ENCODE peak calls at places on chromosomes 16 and 17, in eight cellular contexts. One of them, this sample, is unnamed.

GRCh38 chr16:69049146-69049545 is 56.3 kb upstream of the HAS3 start:
- DNase-seq in cardiac muscle cell: no peak
- DNase-seq in mucosa of descending colon: no peak
- DNase-seq in fibroblast of pulmonary artery: peak; percentile 68
- DNase-seq in neural crest cell: no peak
- DNase-seq in IMR-90: peak; percentile 80
- DNase-seq in PC-9: no peak
- DNase-seq in activated CD8-positive, alpha-beta T cell treated with anti-CD3 and anti-CD28 coated beads for 36 hours: no peak
- DNase-seq in this sample: no peak

GRCh38 chr16:23999663-24000062 is 163.9 kb downstream of the PRKCB start:
- DNase-seq in PC-9: no peak
- DNase-seq in neural crest cell: no peak
- DNase-seq in cardiac muscle cell: no peak
- DNase-seq in activated CD8-positive, alpha-beta T cell treated with anti-CD3 and anti-CD28 coated beads for 36 hours: peak; percentile 91
- DNase-seq in fibroblast of pulmonary artery: no peak
- DNase-seq in mucosa of descending colon: no peak
- DNase-seq in IMR-90: no peak
- DNase-seq in this sample: peak; percentile 34

GRCh38 chr16:12959072-12959471 is 57.7 kb downstream of the SHISA9 start:
- DNase-seq in fibroblast of pulmonary artery: no peak
- DNase-seq in activated CD8-positive, alpha-beta T cell treated with anti-CD3 and anti-CD28 coated beads for 36 hours: no peak
- DNase-seq in mucosa of descending colon: no peak
- DNase-seq in PC-9: no peak
- DNase-seq in IMR-90: no peak
- DNase-seq in cardiac muscle cell: no peak
- DNase-seq in neural crest cell: no peak
- DNase-seq in this sample: no peak

GRCh38 chr16:1556254-1556653 is 22.8 kb downstream of the TMEM204 start:
- DNase-seq in mucosa of descending colon: no peak
- DNase-seq in fibroblast of pulmonary artery: no peak
- DNase-seq in PC-9: peak; percentile 6
- DNase-seq in activated CD8-positive, alpha-beta T cell treated with anti-CD3 and anti-CD28 coated beads for 36 hours: no peak
- DNase-seq in IMR-90: no peak
- DNase-seq in cardiac muscle cell: no peak
- DNase-seq in neural crest cell: no peak
- DNase-seq in this sample: no peak

GRCh38 chr16:11035096-11035495 is 90.7 kb downstream of the CLEC16A start:
- DNase-seq in activated CD8-positive, alpha-beta T cell treated with anti-CD3 and anti-CD28 coated beads for 36 hours: no peak
- DNase-seq in cardiac muscle cell: no peak
- DNase-seq in neural crest cell: no peak
- DNase-seq in IMR-90: no peak
- DNase-seq in mucosa of descending colon: no peak
- DNase-seq in fibroblast of pulmonary artery: no peak
- DNase-seq in PC-9: no peak
- DNase-seq in this sample: no peak

GRCh38 chr17:71828182-71828596 is 292.6 kb upstream of the SOX9 start:
- DNase-seq in PC-9: no peak
- DNase-seq in IMR-90: peak; percentile 2
- DNase-seq in neural crest cell: peak; percentile 49
- DNase-seq in activated CD8-positive, alpha-beta T cell treated with anti-CD3 and anti-CD28 coated beads for 36 hours: no peak
- DNase-seq in fibroblast of pulmonary artery: no peak
- DNase-seq in cardiac muscle cell: peak; percentile 5
- DNase-seq in mucosa of descending colon: no peak
- DNase-seq in this sample: no peak

GRCh38 chr16:68066763-68067162 is 18.4 kb upstream of the NFATC3 start:
- DNase-seq in fibroblast of pulmonary artery: no peak
- DNase-seq in PC-9: no peak
- DNase-seq in IMR-90: no peak
- DNase-seq in mucosa of descending colon: no peak
- DNase-seq in neural crest cell: no peak
- DNase-seq in cardiac muscle cell: no peak
- DNase-seq in activated CD8-positive, alpha-beta T cell treated with anti-CD3 and anti-CD28 coated beads for 36 hours: no peak
- DNase-seq in this sample: no peak

GRCh38 chr17:4576729-4577322 is 7.5 kb upstream of the SMTNL2 start:
- DNase-seq in mucosa of descending colon: no peak
- DNase-seq in activated CD8-positive, alpha-beta T cell treated with anti-CD3 and anti-CD28 coated beads for 36 hours: no peak
- DNase-seq in fibroblast of pulmonary artery: no peak
- DNase-seq in PC-9: no peak
- DNase-seq in IMR-90: no peak
- DNase-seq in cardiac muscle cell: peak; percentile 86
- DNase-seq in neural crest cell: peak; percentile 77
- DNase-seq in this sample: no peak

GRCh38 chr16:4393243-4393606 is 21.6 kb downstream of the VASN start:
- DNase-seq in cardiac muscle cell: no peak
- DNase-seq in IMR-90: no peak
- DNase-seq in activated CD8-positive, alpha-beta T cell treated with anti-CD3 and anti-CD28 coated beads for 36 hours: no peak
- DNase-seq in fibroblast of pulmonary artery: no peak
- DNase-seq in mucosa of descending colon: no peak
- DNase-seq in neural crest cell: no peak
- DNase-seq in PC-9: peak; percentile 88
- DNase-seq in this sample: no peak

GRCh38 chr17:58370716-58371115 is 18.7 kb upstream of the SUPT4H1 start:
- DNase-seq in fibroblast of pulmonary artery: no peak
- DNase-seq in neural crest cell: no peak
- DNase-seq in mucosa of descending colon: no peak
- DNase-seq in cardiac muscle cell: no peak
- DNase-seq in IMR-90: no peak
- DNase-seq in PC-9: no peak
- DNase-seq in activated CD8-positive, alpha-beta T cell treated with anti-CD3 and anti-CD28 coated beads for 36 hours: no peak
- DNase-seq in this sample: no peak

GRCh38 chr16:52578829-52579193 is 31.9 kb upstream of the TOX3 start:
- DNase-seq in mucosa of descending colon: no peak
- DNase-seq in IMR-90: no peak
- DNase-seq in cardiac muscle cell: no peak
- DNase-seq in fibroblast of pulmonary artery: no peak
- DNase-seq in activated CD8-positive, alpha-beta T cell treated with anti-CD3 and anti-CD28 coated beads for 36 hours: no peak
- DNase-seq in PC-9: no peak
- DNase-seq in neural crest cell: no peak
- DNase-seq in this sample: no peak

GRCh38 chr17:48378238-48378637 is 51.8 kb downstream of the SKAP1 start:
- DNase-seq in neural crest cell: no peak
- DNase-seq in fibroblast of pulmonary artery: no peak
- DNase-seq in mucosa of descending colon: no peak
- DNase-seq in IMR-90: no peak
- DNase-seq in PC-9: no peak
- DNase-seq in activated CD8-positive, alpha-beta T cell treated with anti-CD3 and anti-CD28 coated beads for 36 hours: no peak
- DNase-seq in cardiac muscle cell: no peak
- DNase-seq in this sample: no peak

GRCh38 chr16:50718061-50718760 is 23.7 kb upstream of the CYLD start:
- DNase-seq in neural crest cell: no peak
- DNase-seq in PC-9: no peak
- DNase-seq in IMR-90: peak; percentile 36
- DNase-seq in activated CD8-positive, alpha-beta T cell treated with anti-CD3 and anti-CD28 coated beads for 36 hours: no peak
- DNase-seq in mucosa of descending colon: no peak
- DNase-seq in cardiac muscle cell: no peak
- DNase-seq in fibroblast of pulmonary artery: peak; percentile 41
- DNase-seq in this sample: no peak

GRCh38 chr16:9854665-9855064 is 327.6 kb downstream of the GRIN2A start:
- DNase-seq in PC-9: no peak
- DNase-seq in cardiac muscle cell: no peak
- DNase-seq in mucosa of descending colon: no peak
- DNase-seq in fibroblast of pulmonary artery: peak; percentile 24
- DNase-seq in neural crest cell: no peak
- DNase-seq in activated CD8-positive, alpha-beta T cell treated with anti-CD3 and anti-CD28 coated beads for 36 hours: no peak
- DNase-seq in IMR-90: no peak
- DNase-seq in this sample: no peak

GRCh38 chr17:3513305-3514035 is 37.7 kb downstream of the ASPA start:
- DNase-seq in mucosa of descending colon: no peak
- DNase-seq in PC-9: no peak
- DNase-seq in fibroblast of pulmonary artery: no peak
- DNase-seq in activated CD8-positive, alpha-beta T cell treated with anti-CD3 and anti-CD28 coated beads for 36 hours: no peak
- DNase-seq in cardiac muscle cell: no peak
- DNase-seq in neural crest cell: no peak
- DNase-seq in IMR-90: no peak
- DNase-seq in this sample: no peak

GRCh38 chr17:72004476-72005331 is 116.1 kb upstream of the SOX9 start:
- DNase-seq in PC-9: no peak
- DNase-seq in cardiac muscle cell: peak; percentile 12
- DNase-seq in activated CD8-positive, alpha-beta T cell treated with anti-CD3 and anti-CD28 coated beads for 36 hours: no peak
- DNase-seq in IMR-90: no peak
- DNase-seq in fibroblast of pulmonary artery: no peak
- DNase-seq in mucosa of descending colon: no peak
- DNase-seq in neural crest cell: no peak
- DNase-seq in this sample: peak; percentile 18

GRCh38 chr17:61997649-61998048 is 67.4 kb downstream of the MED13 start:
- DNase-seq in cardiac muscle cell: no peak
- DNase-seq in fibroblast of pulmonary artery: peak; percentile 42
- DNase-seq in mucosa of descending colon: no peak
- DNase-seq in activated CD8-positive, alpha-beta T cell treated with anti-CD3 and anti-CD28 coated beads for 36 hours: no peak
- DNase-seq in neural crest cell: no peak
- DNase-seq in IMR-90: peak; percentile 83
- DNase-seq in PC-9: no peak
- DNase-seq in this sample: no peak

GRCh38 chr17:19387921-19388521 is 1.0 kb upstream of the MFAP4 start:
- DNase-seq in neural crest cell: no peak
- DNase-seq in IMR-90: peak; percentile 76
- DNase-seq in PC-9: peak; percentile 92
- DNase-seq in activated CD8-positive, alpha-beta T cell treated with anti-CD3 and anti-CD28 coated beads for 36 hours: no peak
- DNase-seq in cardiac muscle cell: no peak
- DNase-seq in fibroblast of pulmonary artery: no peak
- DNase-seq in mucosa of descending colon: peak; percentile 21
- DNase-seq in this sample: no peak

GRCh38 chr17:1197781-1198490 is 18.2 kb upstream of the ABR start:
- DNase-seq in IMR-90: no peak
- DNase-seq in activated CD8-positive, alpha-beta T cell treated with anti-CD3 and anti-CD28 coated beads for 36 hours: peak; percentile 86
- DNase-seq in fibroblast of pulmonary artery: peak; percentile 63
- DNase-seq in cardiac muscle cell: no peak
- DNase-seq in mucosa of descending colon: peak; percentile 76
- DNase-seq in PC-9: no peak
- DNase-seq in neural crest cell: no peak
- DNase-seq in this sample: peak; percentile 85

GRCh38 chr16:23214796-23215195 is 32.3 kb downstream of the SCNN1G start:
- DNase-seq in cardiac muscle cell: no peak
- DNase-seq in IMR-90: no peak
- DNase-seq in activated CD8-positive, alpha-beta T cell treated with anti-CD3 and anti-CD28 coated beads for 36 hours: no peak
- DNase-seq in neural crest cell: no peak
- DNase-seq in PC-9: no peak
- DNase-seq in mucosa of descending colon: no peak
- DNase-seq in fibroblast of pulmonary artery: no peak
- DNase-seq in this sample: no peak

GRCh38 chr17:66459811-66460270 is 157.4 kb downstream of the PRKCA start:
- DNase-seq in IMR-90: peak; percentile 99
- DNase-seq in activated CD8-positive, alpha-beta T cell treated with anti-CD3 and anti-CD28 coated beads for 36 hours: peak; percentile 33
- DNase-seq in mucosa of descending colon: no peak
- DNase-seq in neural crest cell: no peak
- DNase-seq in PC-9: peak; percentile 94
- DNase-seq in cardiac muscle cell: no peak
- DNase-seq in fibroblast of pulmonary artery: peak; percentile 99
- DNase-seq in this sample: no peak

GRCh38 chr17:67262420-67262819 is 17.4 kb upstream of the HELZ start:
- DNase-seq in neural crest cell: no peak
- DNase-seq in mucosa of descending colon: no peak
- DNase-seq in IMR-90: no peak
- DNase-seq in fibroblast of pulmonary artery: no peak
- DNase-seq in activated CD8-positive, alpha-beta T cell treated with anti-CD3 and anti-CD28 coated beads for 36 hours: no peak
- DNase-seq in cardiac muscle cell: no peak
- DNase-seq in PC-9: no peak
- DNase-seq in this sample: no peak

GRCh38 chr16:55576369-55576768 is 9.9 kb downstream of the CAPNS2 start:
- DNase-seq in neural crest cell: no peak
- DNase-seq in fibroblast of pulmonary artery: no peak
- DNase-seq in PC-9: no peak
- DNase-seq in IMR-90: no peak
- DNase-seq in activated CD8-positive, alpha-beta T cell treated with anti-CD3 and anti-CD28 coated beads for 36 hours: no peak
- DNase-seq in mucosa of descending colon: no peak
- DNase-seq in cardiac muscle cell: no peak
- DNase-seq in this sample: no peak

GRCh38 chr16:78693496-78693895 is 594.0 kb downstream of the WWOX start:
- DNase-seq in IMR-90: no peak
- DNase-seq in fibroblast of pulmonary artery: no peak
- DNase-seq in neural crest cell: no peak
- DNase-seq in mucosa of descending colon: no peak
- DNase-seq in activated CD8-positive, alpha-beta T cell treated with anti-CD3 and anti-CD28 coated beads for 36 hours: no peak
- DNase-seq in PC-9: no peak
- DNase-seq in cardiac muscle cell: no peak
- DNase-seq in this sample: no peak

GRCh38 chr17:50603340-50603739 is 31.3 kb upstream of the ABCC3 start:
- DNase-seq in fibroblast of pulmonary artery: no peak
- DNase-seq in activated CD8-positive, alpha-beta T cell treated with anti-CD3 and anti-CD28 coated beads for 36 hours: peak; percentile 8
- DNase-seq in IMR-90: no peak
- DNase-seq in cardiac muscle cell: no peak
- DNase-seq in PC-9: no peak
- DNase-seq in mucosa of descending colon: no peak
- DNase-seq in neural crest cell: no peak
- DNase-seq in this sample: no peak
- TF ChIP-seq CTCF in fibroblast of pulmonary artery: peak; percentile 13
- TF ChIP-seq CTCF in activated CD8-positive, alpha-beta T cell treated with anti-CD3 and anti-CD28 coated beads for 36 hours: no peak
- TF ChIP-seq CTCF in IMR-90: no peak
- TF ChIP-seq CTCF in cardiac muscle cell: no peak
- TF ChIP-seq CTCF in PC-9: peak; percentile 51
- TF ChIP-seq CTCF in mucosa of descending colon: no peak
- TF ChIP-seq CTCF in neural crest cell: peak; percentile 49
- TF ChIP-seq CTCF in this sample: no peak

GRCh38 chr17:27455914-27456680 is at the start of gene KSR1:
- DNase-seq in mucosa of descending colon: peak; percentile 87
- DNase-seq in PC-9: peak; percentile 53
- DNase-seq in fibroblast of pulmonary artery: peak; percentile 74
- DNase-seq in cardiac muscle cell: peak; percentile 95
- DNase-seq in activated CD8-positive, alpha-beta T cell treated with anti-CD3 and anti-CD28 coated beads for 36 hours: peak; percentile 88
- DNase-seq in IMR-90: peak; percentile 72
- DNase-seq in neural crest cell: peak; percentile 65
- DNase-seq in this sample: peak; percentile 97
- TF ChIP-seq CTCF in mucosa of descending colon: no peak
- TF ChIP-seq CTCF in PC-9: no peak
- TF ChIP-seq CTCF in fibroblast of pulmonary artery: peak; percentile 47
- TF ChIP-seq CTCF in cardiac muscle cell: peak; percentile 55
- TF ChIP-seq CTCF in activated CD8-positive, alpha-beta T cell treated with anti-CD3 and anti-CD28 coated beads for 36 hours: peak; percentile 24
- TF ChIP-seq CTCF in IMR-90: peak; percentile 51
- TF ChIP-seq CTCF in neural crest cell: peak; percentile 61
- TF ChIP-seq CTCF in this sample: peak; percentile 46

GRCh38 chr17:16467886-16468285 is 24.1 kb downstream of the LRRC75A start:
- DNase-seq in neural crest cell: no peak
- DNase-seq in fibroblast of pulmonary artery: no peak
- DNase-seq in PC-9: no peak
- DNase-seq in cardiac muscle cell: no peak
- DNase-seq in activated CD8-positive, alpha-beta T cell treated with anti-CD3 and anti-CD28 coated beads for 36 hours: no peak
- DNase-seq in mucosa of descending colon: no peak
- DNase-seq in IMR-90: no peak
- DNase-seq in this sample: no peak
- TF ChIP-seq CTCF in neural crest cell: no peak
- TF ChIP-seq CTCF in fibroblast of pulmonary artery: no peak
- TF ChIP-seq CTCF in PC-9: no peak
- TF ChIP-seq CTCF in cardiac muscle cell: no peak
- TF ChIP-seq CTCF in activated CD8-positive, alpha-beta T cell treated with anti-CD3 and anti-CD28 coated beads for 36 hours: no peak
- TF ChIP-seq CTCF in mucosa of descending colon: no peak
- TF ChIP-seq CTCF in IMR-90: no peak
- TF ChIP-seq CTCF in this sample: no peak

DNA sequence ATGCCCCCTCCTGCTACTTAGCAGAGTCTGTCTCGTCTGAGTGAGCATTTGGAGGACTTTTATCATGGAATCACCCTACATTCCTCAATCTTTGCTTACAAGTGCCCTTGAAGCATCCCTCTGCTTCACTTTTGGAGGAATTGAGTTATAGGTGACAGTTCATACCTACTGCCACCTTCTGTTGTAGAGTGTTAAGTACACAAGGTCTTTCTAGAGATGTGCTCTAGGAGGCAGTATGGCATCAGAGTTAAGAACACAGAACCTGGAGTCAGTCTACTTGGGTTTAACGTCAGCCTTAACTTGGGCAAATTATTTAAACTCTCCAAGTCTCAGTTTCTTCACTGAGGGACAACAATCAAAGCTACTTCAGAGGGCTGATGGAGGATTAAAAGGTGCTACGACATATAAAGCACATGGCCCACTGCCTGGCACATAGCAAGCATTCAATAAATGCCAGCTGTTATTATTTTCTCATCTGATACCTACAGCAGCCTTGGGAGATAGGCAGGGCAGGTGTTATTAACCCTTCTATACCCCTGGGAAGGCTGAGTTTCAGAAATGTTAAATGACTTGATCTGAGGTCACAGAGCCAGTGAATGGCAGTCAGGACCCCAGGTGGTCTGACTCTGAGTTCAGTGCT is 62.2 kb downstream of the UTP18 start:
- DNase-seq in cardiac muscle cell: peak; percentile 46
- DNase-seq in PC-9: no peak
- DNase-seq in IMR-90: peak; percentile 7
- DNase-seq in fibroblast of pulmonary artery: peak; percentile 52
- DNase-seq in neural crest cell: no peak
- DNase-seq in mucosa of descending colon: no peak
- DNase-seq in activated CD8-positive, alpha-beta T cell treated with anti-CD3 and anti-CD28 coated beads for 36 hours: no peak
- DNase-seq in this sample: peak; percentile 34
- TF ChIP-seq CTCF in cardiac muscle cell: peak; percentile 47
- TF ChIP-seq CTCF in PC-9: peak; percentile 52
- TF ChIP-seq CTCF in IMR-90: peak; percentile 40
- TF ChIP-seq CTCF in fibroblast of pulmonary artery: peak; percentile 68
- TF ChIP-seq CTCF in neural crest cell: peak; percentile 51
- TF ChIP-seq CTCF in mucosa of descending colon: no peak
- TF ChIP-seq CTCF in activated CD8-positive, alpha-beta T cell treated with anti-CD3 and anti-CD28 coated beads for 36 hours: peak; percentile 62
- TF ChIP-seq CTCF in this sample: no peak